ENCODE peak calls at places on chromosome 5, in six cellular contexts. I is ovary, P is upper lobe of right lung, X is esophagus squamous epithelium, A is left ventricle myocardium inferior, C is right atrium auricular region. N is an unnamed sample. For H3K27me3, the result is how much of the 10 kb centered on the place peaks cover.

GRCh38 chr5:136191304-136192014 is 1.5 kb downstream of the SMIM32 start:
- DNase-seq in I (no peak), P (peak), X (no peak), A (no peak), C (no peak), N (no peak)

GRCh38 chr5:37088041-37088440 is 161.1 kb downstream of the CPLANE1 start:
- DNase-seq in I (no peak), P (no peak), X (no peak), A (no peak), C (no peak), N (no peak)

GRCh38 chr5:150615141-150615699 is 25.2 kb upstream of the SYNPO start:
- DNase-seq in I (peak), P (no peak), X (no peak), A (peak), C (no peak), N (no peak)

GRCh38 chr5:56124885-56125250 is 108.3 kb downstream of the ANKRD55 start:
- DNase-seq in I (no peak), P (no peak), X (no peak), A (no peak), C (no peak), N (no peak)

GRCh38 chr5:60810438-60811085 is 33.5 kb downstream of the ELOVL7 start:
- DNase-seq in I (no peak), P (no peak), X (no peak), A (no peak), C (no peak), N (no peak)

GRCh38 chr5:134458234-134458633 is 46.6 kb upstream of the CDKN2AIPNL start:
- DNase-seq in I (peak), P (no peak), X (no peak), A (peak), C (peak), N (no peak)

GRCh38 chr5:59698207-59698606 is 195.3 kb downstream of the PDE4D start:
- DNase-seq in I (no peak), P (no peak), X (no peak), A (no peak), C (no peak), N (no peak)

GRCh38 chr5:60727032-60727431 is 27.1 kb upstream of the DEPDC1B start:
- DNase-seq in I (no peak), P (no peak), X (no peak), A (no peak), C (no peak), N (no peak)

GRCh38 chr5:115147052-115147451 is 22.7 kb downstream of the TRIM36 start:
- DNase-seq in I (no peak), P (no peak), X (no peak), A (no peak), C (no peak), N (no peak)

GRCh38 chr5:36055984-36056383 is 10.7 kb downstream of the UGT3A2 start:
- DNase-seq in I (no peak), P (no peak), X (no peak), A (no peak), C (no peak), N (no peak)

GRCh38 chr5:172939561-172939960 is 19.7 kb upstream of the RPL26L1 start:
- DNase-seq in I (no peak), P (no peak), X (no peak), A (no peak), C (no peak), N (no peak)

GRCh38 chr5:114657342-114658130 is 295.7 kb downstream of the KCNN2 start:
- DNase-seq in I (no peak), P (no peak), X (no peak), A (no peak), C (no peak), N (no peak)

GRCh38 chr5:134840811-134841210 is 5.0 kb upstream of the C5orf24 start:
- DNase-seq in I (no peak), P (no peak), X (no peak), A (no peak), C (no peak), N (no peak)

GRCh38 chr5:56498759-56499395 is 265.7 kb upstream of the ANKRD55 start:
- DNase-seq in I (no peak), P (no peak), X (no peak), A (no peak), C (no peak), N (no peak)

GRCh38 chr5:134153657-134154056 is 23.1 kb downstream of the SKP1 start:
- DNase-seq in I (no peak), P (no peak), X (no peak), A (no peak), C (no peak), N (no peak)

GRCh38 chr5:72149742-72150141 is 42.5 kb downstream of the MAP1B start:
- DNase-seq in I (no peak), P (no peak), X (no peak), A (no peak), C (no peak), N (no peak)

GRCh38 chr5:179287071-179287470 is 58.2 kb downstream of the ADAMTS2 start:
- DNase-seq in I (no peak), P (peak), X (no peak), A (peak), C (no peak), N (no peak)

GRCh38 chr5:178334856-178335255 is 102.3 kb upstream of the PHYKPL start:
- DNase-seq in I (no peak), P (peak), X (no peak), A (no peak), C (no peak), N (no peak)

GRCh38 chr5:173910215-173910614 is 22.1 kb downstream of the CPEB4 start:
- DNase-seq in I (no peak), P (no peak), X (no peak), A (no peak), C (no peak), N (no peak)

GRCh38 chr5:177336112-177336511 is 15.4 kb downstream of the LMAN2 start:
- DNase-seq in I (no peak), P (no peak), X (no peak), A (no peak), C (no peak), N (no peak)

GRCh38 chr5:72228957-72229356 is 91.1 kb downstream of the MRPS27 start:
- DNase-seq in I (no peak), P (no peak), X (no peak), A (peak), C (no peak), N (no peak)

GRCh38 chr5:152259702-152260101 is 145.4 kb downstream of the NMUR2 start:
- DNase-seq in I (no peak), P (no peak), X (no peak), A (peak), C (no peak), N (no peak)

GRCh38 chr5:179240561-179240960 is 104.7 kb downstream of the ADAMTS2 start:
- DNase-seq in I (no peak), P (peak), X (no peak), A (no peak), C (no peak), N (no peak)

GRCh38 chr5:122770479-122770878 is 4.4 kb upstream of the SNX2 start:
- DNase-seq in I (no peak), P (no peak), X (no peak), A (no peak), C (no peak), N (no peak)

GRCh38 chr5:124795829-124796228 is 49.4 kb upstream of the ZNF608 start:
- DNase-seq in I (no peak), P (no peak), X (no peak), A (no peak), C (no peak), N (peak)

GRCh38 chr5:114243281-114243982 is 118.4 kb upstream of the KCNN2 start:
- DNase-seq in I (no peak), P (no peak), X (no peak), A (no peak), C (no peak), N (no peak)

GRCh38 chr5:56698463-56699381 is 116.6 kb upstream of the MAP3K1 start:
- DNase-seq in I (no peak), P (no peak), X (no peak), A (no peak), C (no peak), N (no peak)

GRCh38 chr5:50744761-50745160 is 78.3 kb downstream of the PARP8 start:
- DNase-seq in I (no peak), P (no peak), X (no peak), A (no peak), C (no peak), N (peak)

GRCh38 chr5:3143382-3143781 is 391.9 kb upstream of the IRX2 start:
- DNase-seq in I (no peak), P (no peak), X (no peak), A (no peak), C (no peak), N (no peak)

GRCh38 chr5:79241535-79241979 is 5.6 kb downstream of the JMY start:
- DNase-seq in I (no peak), P (no peak), X (no peak), A (no peak), C (no peak), N (no peak)

GRCh38 chr5:127907907-127908306 is 175.7 kb upstream of the SLC12A2 start:
- DNase-seq in I (no peak), P (no peak), X (no peak), A (no peak), C (no peak), N (no peak)

GRCh38 chr5:174482549-174482948 is 241.8 kb upstream of the MSX2 start:
- DNase-seq in I (no peak), P (no peak), X (no peak), A (no peak), C (no peak), N (no peak)

GRCh38 chr5:10920400-10920799 is 159.4 kb upstream of the DAP start:
- DNase-seq in I (no peak), P (no peak), X (no peak), A (no peak), C (no peak), N (no peak)

GRCh38 chr5:1360861-1361260 is 16.0 kb upstream of the CLPTM1L start:
- DNase-seq in I (no peak), P (no peak), X (no peak), A (no peak), C (no peak), N (no peak)

GRCh38 chr5:1364211-1364610 is 19.3 kb upstream of the CLPTM1L start:
- DNase-seq in I (no peak), P (no peak), X (no peak), A (no peak), C (no peak), N (no peak)

GRCh38 chr5:1363581-1363980 is 18.7 kb upstream of the CLPTM1L start:
- DNase-seq in I (no peak), P (no peak), X (no peak), A (no peak), C (no peak), N (no peak)

GRCh38 chr5:1362242-1363015 is 17.5 kb upstream of the CLPTM1L start:
- DNase-seq in I (no peak), P (no peak), X (no peak), A (no peak), C (no peak), N (no peak)

GRCh38 chr5:1363160-1363559 is 18.3 kb upstream of the CLPTM1L start:
- DNase-seq in I (no peak), P (no peak), X (no peak), A (no peak), C (no peak), N (no peak)
- H3K27me3 ChIP-seq in I (under half), P (under half), X (under half), A (half or more), C (under half), N (under half)

DNA sequence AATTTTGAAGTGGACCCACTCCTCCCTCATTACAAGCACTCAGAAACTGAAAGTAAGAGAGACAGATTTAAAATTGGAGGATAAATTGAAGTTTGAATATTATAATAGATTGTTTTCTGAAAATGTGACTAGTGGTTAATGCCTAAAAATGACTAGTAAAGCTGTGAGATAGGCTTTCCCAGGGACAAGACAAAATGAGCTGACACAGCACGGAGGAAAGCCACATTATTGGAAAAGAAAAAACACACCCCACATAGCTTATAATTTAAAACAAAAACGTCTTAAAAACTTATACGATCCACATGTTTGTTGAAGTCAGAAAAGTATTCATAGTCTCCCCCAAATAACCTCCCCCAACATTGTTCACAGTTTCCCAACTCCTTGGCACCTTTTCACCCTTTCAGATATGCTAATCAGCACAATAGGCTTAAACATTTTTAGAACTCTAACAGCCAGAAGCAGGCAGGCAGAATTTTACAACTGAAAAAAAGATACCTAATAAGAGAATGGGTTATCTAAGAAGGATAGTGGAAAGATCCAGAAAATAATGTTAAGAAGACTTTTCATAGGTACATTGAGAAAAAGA is 6.1 kb downstream of the C7 start:
- DNase-seq in I (no peak), P (no peak), X (no peak), A (no peak), C (no peak), N (no peak)
- H3K4me3 ChIP-seq in I (peak), P (peak), X (no peak), A (peak), C (peak), N (no peak)

DNA sequence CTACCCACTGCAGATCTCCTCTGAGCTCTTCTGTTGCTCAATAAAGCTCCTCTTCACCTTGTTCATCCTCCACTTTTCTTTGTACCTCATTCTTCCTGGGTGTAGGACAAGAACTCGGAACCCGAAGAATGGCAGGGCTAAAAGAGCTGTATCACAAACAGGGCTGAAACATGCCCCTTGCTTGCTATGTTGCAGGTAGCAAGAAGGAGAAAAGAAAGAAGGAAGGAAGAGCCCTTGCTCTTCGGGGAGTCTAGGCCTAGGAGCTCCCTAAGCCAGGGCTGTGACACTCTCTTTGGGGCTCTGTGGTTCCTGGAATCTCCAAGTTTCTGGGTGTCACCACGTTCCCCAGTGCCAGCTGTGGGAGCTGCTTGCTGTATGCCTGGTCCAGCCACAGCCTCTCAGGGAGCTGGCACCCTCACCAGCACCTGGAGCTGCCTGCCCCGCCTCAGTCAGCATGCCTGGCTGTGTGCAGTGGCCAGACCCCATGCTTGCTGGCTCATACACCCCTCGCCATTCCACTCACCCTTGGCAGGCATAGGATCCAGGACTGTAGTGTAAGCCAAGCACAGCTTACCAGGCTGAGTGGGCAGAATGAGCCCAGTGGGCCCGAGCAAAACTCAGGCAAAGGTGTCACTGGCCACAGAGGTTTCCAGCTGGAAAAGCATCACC is 274.8 kb upstream of the ADRA1B start:
- DNase-seq in I (no peak), P (no peak), X (no peak), A (peak), C (no peak), N (no peak)
- TF ChIP-seq CTCF in I (no peak), P (no peak), X (no peak), A (no peak), C (no peak), N (no peak)

DNA sequence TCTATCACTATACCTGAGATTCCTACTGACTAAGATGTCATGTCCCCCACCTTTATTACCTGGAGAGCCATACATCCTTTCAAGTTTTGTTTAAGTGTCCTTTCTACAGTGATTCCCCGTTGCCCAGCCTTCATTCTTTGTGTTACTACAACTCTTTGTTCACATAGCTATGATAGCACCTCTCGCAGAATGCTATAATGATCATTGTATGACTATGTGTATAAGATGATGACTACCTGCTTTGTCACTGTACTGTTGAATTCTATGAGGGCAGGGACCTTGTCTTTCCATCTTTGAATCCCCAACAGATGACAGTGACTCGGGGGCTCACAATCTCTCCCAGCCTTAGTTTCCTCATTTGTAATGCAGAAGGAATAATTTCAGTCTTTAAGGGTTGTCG is 361.2 kb downstream of the NPR3 start:
- DNase-seq in I (no peak), P (no peak), X (no peak), A (no peak), C (no peak), N (no peak)
- H3K27me3 ChIP-seq in I (under half), P (under half), X (under half), A (under half), C (under half), N (under half)

DNA sequence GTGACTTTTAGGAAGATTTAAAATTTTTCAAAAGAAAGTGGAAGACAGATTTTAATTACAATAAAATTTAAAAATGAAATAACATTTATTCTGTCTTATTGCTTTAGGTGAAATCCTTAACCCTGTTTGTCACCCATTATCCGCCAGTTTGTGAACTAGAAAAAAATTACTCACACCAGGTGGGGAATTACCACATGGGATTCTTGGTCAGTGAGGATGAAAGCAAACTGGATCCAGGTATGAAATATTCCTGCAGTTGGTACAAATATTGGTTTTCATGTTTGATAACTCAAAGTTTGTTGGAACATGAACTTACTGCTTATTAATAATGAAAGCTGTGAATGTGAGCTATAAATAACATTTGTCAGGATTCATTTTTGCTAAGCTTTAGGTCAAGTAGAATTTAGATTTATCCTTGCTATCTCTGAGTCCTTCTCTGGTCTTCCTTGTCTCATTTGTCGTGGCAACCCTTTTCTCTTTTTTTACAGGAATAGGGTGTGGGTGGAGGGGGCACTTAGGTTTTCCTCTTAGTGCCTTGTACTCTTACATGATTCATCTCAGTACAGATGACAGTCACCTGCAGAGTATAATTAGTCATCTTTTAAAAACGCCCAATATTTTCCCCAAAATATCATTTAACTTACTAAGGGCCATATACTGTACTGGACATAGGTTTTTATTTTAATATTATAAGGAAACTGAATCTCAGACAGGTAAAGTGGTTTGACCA is 95.3 kb upstream of the RASGRF2 start:
- DNase-seq in I (no peak), P (no peak), X (no peak), A (no peak), C (no peak), N (peak)
- H3K4me3 ChIP-seq in I (no peak), P (no peak), X (no peak), A (no peak), C (no peak), N (no peak)